ENCODE peak calls at places on chromosomes 12 and 14, in eight cellular contexts. One of them, this sample, is unnamed. For H3K9me3, the result is how much of the 10 kb centered on the place peaks cover.

GRCh38 chr12:117279606-117280005 is 81.8 kb downstream of the NOS1 start:
- DNase-seq in suprapubic skin: no peak
- DNase-seq in heart left ventricle: no peak
- DNase-seq in left ventricle myocardium inferior: no peak
- DNase-seq in tibial nerve: no peak
- DNase-seq in pancreas: no peak
- DNase-seq in uterus: no peak
- DNase-seq in endodermal cell: peak
- DNase-seq in this sample: no peak

GRCh38 chr12:42589465-42590323 is at the start of gene PRICKLE1:
- DNase-seq in tibial nerve: no peak
- DNase-seq in suprapubic skin: peak
- DNase-seq in pancreas: peak
- DNase-seq in left ventricle myocardium inferior: peak
- DNase-seq in uterus: peak
- DNase-seq in endodermal cell: peak
- DNase-seq in heart left ventricle: peak
- DNase-seq in this sample: no peak

GRCh38 chr14:93317836-93318807 is 14.7 kb downstream of the BTBD7 start:
- DNase-seq in tibial nerve: no peak
- DNase-seq in uterus: no peak
- DNase-seq in left ventricle myocardium inferior: no peak
- DNase-seq in endodermal cell: no peak
- DNase-seq in pancreas: no peak
- DNase-seq in suprapubic skin: no peak
- DNase-seq in heart left ventricle: no peak
- DNase-seq in this sample: no peak

GRCh38 chr12:27542628-27543027 is 18.6 kb downstream of the PPFIBP1 start:
- DNase-seq in suprapubic skin: no peak
- DNase-seq in left ventricle myocardium inferior: no peak
- DNase-seq in heart left ventricle: no peak
- DNase-seq in uterus: no peak
- DNase-seq in pancreas: no peak
- DNase-seq in tibial nerve: no peak
- DNase-seq in endodermal cell: no peak
- DNase-seq in this sample: no peak

GRCh38 chr12:31482816-31483215 is 108.1 kb downstream of the DENND5B start:
- DNase-seq in left ventricle myocardium inferior: no peak
- DNase-seq in uterus: no peak
- DNase-seq in endodermal cell: no peak
- DNase-seq in heart left ventricle: no peak
- DNase-seq in tibial nerve: no peak
- DNase-seq in suprapubic skin: no peak
- DNase-seq in pancreas: no peak
- DNase-seq in this sample: no peak

GRCh38 chr12:24561411-24561871 is 387.5 kb downstream of the BCAT1 start:
- DNase-seq in endodermal cell: no peak
- DNase-seq in suprapubic skin: no peak
- DNase-seq in uterus: no peak
- DNase-seq in left ventricle myocardium inferior: no peak
- DNase-seq in tibial nerve: no peak
- DNase-seq in pancreas: no peak
- DNase-seq in heart left ventricle: no peak
- DNase-seq in this sample: no peak

GRCh38 chr12:103596981-103597380 is 9.9 kb downstream of the STAB2 start:
- DNase-seq in heart left ventricle: no peak
- DNase-seq in left ventricle myocardium inferior: no peak
- DNase-seq in pancreas: no peak
- DNase-seq in endodermal cell: no peak
- DNase-seq in tibial nerve: no peak
- DNase-seq in suprapubic skin: no peak
- DNase-seq in uterus: no peak
- DNase-seq in this sample: no peak

GRCh38 chr14:77128414-77128891 is 13.1 kb downstream of the ZDHHC22 start:
- DNase-seq in uterus: no peak
- DNase-seq in pancreas: peak
- DNase-seq in endodermal cell: peak
- DNase-seq in suprapubic skin: no peak
- DNase-seq in left ventricle myocardium inferior: no peak
- DNase-seq in tibial nerve: no peak
- DNase-seq in heart left ventricle: no peak
- DNase-seq in this sample: no peak

GRCh38 chr14:22508662-22509035 is 80.4 kb downstream of the DAD1 start:
- DNase-seq in left ventricle myocardium inferior: no peak
- DNase-seq in uterus: no peak
- DNase-seq in tibial nerve: no peak
- DNase-seq in endodermal cell: no peak
- DNase-seq in pancreas: no peak
- DNase-seq in heart left ventricle: no peak
- DNase-seq in suprapubic skin: no peak
- DNase-seq in this sample: no peak

GRCh38 chr14:24508155-24508554 is at the start of gene CMA1:
- DNase-seq in heart left ventricle: no peak
- DNase-seq in uterus: no peak
- DNase-seq in suprapubic skin: no peak
- DNase-seq in tibial nerve: no peak
- DNase-seq in endodermal cell: no peak
- DNase-seq in left ventricle myocardium inferior: no peak
- DNase-seq in pancreas: no peak
- DNase-seq in this sample: no peak

GRCh38 chr12:48092606-48093005 is 13.3 kb downstream of the SENP1 start:
- DNase-seq in endodermal cell: no peak
- DNase-seq in left ventricle myocardium inferior: no peak
- DNase-seq in pancreas: no peak
- DNase-seq in uterus: no peak
- DNase-seq in heart left ventricle: no peak
- DNase-seq in suprapubic skin: no peak
- DNase-seq in tibial nerve: no peak
- DNase-seq in this sample: no peak

GRCh38 chr14:70886421-70887206 is 20.6 kb upstream of the PCNX1 start:
- DNase-seq in endodermal cell: no peak
- DNase-seq in uterus: no peak
- DNase-seq in tibial nerve: no peak
- DNase-seq in heart left ventricle: no peak
- DNase-seq in suprapubic skin: no peak
- DNase-seq in left ventricle myocardium inferior: no peak
- DNase-seq in pancreas: no peak
- DNase-seq in this sample: no peak

GRCh38 chr12:70982991-70983390 is 62.5 kb upstream of the PTPRR start:
- DNase-seq in pancreas: no peak
- DNase-seq in suprapubic skin: no peak
- DNase-seq in left ventricle myocardium inferior: no peak
- DNase-seq in uterus: no peak
- DNase-seq in tibial nerve: no peak
- DNase-seq in endodermal cell: no peak
- DNase-seq in heart left ventricle: no peak
- DNase-seq in this sample: no peak

GRCh38 chr12:27615331-27615891 is 80.8 kb upstream of the REP15 start:
- DNase-seq in suprapubic skin: no peak
- DNase-seq in pancreas: no peak
- DNase-seq in left ventricle myocardium inferior: no peak
- DNase-seq in heart left ventricle: no peak
- DNase-seq in endodermal cell: no peak
- DNase-seq in uterus: no peak
- DNase-seq in tibial nerve: no peak
- DNase-seq in this sample: no peak

GRCh38 chr12:2919249-2919648 is 28.6 kb downstream of the TULP3 start:
- DNase-seq in heart left ventricle: no peak
- DNase-seq in uterus: no peak
- DNase-seq in tibial nerve: no peak
- DNase-seq in pancreas: no peak
- DNase-seq in endodermal cell: no peak
- DNase-seq in suprapubic skin: no peak
- DNase-seq in left ventricle myocardium inferior: no peak
- DNase-seq in this sample: no peak

GRCh38 chr12:53949631-53950440 is 4.9 kb upstream of the HOXC12 start:
- DNase-seq in pancreas: no peak
- DNase-seq in left ventricle myocardium inferior: no peak
- DNase-seq in suprapubic skin: no peak
- DNase-seq in tibial nerve: no peak
- DNase-seq in heart left ventricle: no peak
- DNase-seq in uterus: no peak
- DNase-seq in endodermal cell: peak
- DNase-seq in this sample: no peak

DNA sequence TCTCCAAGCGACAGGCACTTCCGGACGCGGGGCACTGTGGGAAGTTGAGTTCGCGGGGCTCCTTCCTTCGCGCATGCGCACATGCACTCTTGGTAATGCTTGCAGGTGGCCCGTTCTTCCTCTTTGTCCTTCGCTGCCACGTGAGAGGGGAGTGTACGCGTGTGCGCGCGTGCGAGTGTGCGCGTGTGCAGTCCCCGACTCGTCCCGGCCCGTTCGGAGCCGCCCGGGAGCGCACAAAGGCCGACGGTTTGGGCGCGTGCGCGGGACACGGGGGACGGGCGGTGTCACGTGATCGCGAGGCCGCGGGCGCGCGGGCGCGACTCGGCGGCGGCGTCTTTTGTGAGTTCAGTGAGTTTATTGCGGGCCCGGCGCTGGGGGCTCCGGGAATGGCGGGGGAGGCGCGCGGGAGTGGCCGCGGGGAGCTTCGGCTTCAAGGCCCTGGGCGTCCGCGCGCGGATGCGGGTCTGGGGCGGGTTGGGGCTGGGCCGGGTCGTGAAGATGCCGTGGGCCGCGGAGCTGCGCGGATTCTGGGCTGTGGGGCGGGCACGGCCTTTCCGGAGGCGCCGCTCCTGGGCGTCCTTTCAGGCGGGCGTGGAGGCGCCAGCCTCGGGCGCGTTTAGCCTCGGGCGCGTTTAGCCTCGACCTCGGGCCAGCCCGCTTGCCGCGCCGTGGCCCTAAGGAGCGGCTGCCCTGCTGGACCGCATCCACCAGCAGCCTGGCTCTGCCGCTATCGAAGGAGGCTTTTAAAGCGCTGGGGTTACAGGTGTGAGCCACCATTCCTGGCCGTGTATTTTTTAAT is at the start of gene ZNF84:
- DNase-seq in pancreas: peak
- DNase-seq in suprapubic skin: peak
- DNase-seq in uterus: peak
- DNase-seq in endodermal cell: peak
- DNase-seq in heart left ventricle: peak
- DNase-seq in left ventricle myocardium inferior: peak
- DNase-seq in tibial nerve: peak
- DNase-seq in this sample: peak
- H3K9me3 ChIP-seq in pancreas: under half
- H3K9me3 ChIP-seq in suprapubic skin: under half
- H3K9me3 ChIP-seq in uterus: under half
- H3K9me3 ChIP-seq in endodermal cell: half or more
- H3K9me3 ChIP-seq in heart left ventricle: half or more
- H3K9me3 ChIP-seq in left ventricle myocardium inferior: half or more
- H3K9me3 ChIP-seq in tibial nerve: half or more
- H3K9me3 ChIP-seq in this sample: under half

GRCh38 chr14:25788252-25788651 is 738.3 kb upstream of the STXBP6 start:
- DNase-seq in suprapubic skin: no peak
- DNase-seq in heart left ventricle: no peak
- DNase-seq in tibial nerve: no peak
- DNase-seq in uterus: no peak
- DNase-seq in left ventricle myocardium inferior: no peak
- DNase-seq in pancreas: no peak
- DNase-seq in endodermal cell: no peak
- DNase-seq in this sample: no peak
- H3K9me3 ChIP-seq in suprapubic skin: under half
- H3K9me3 ChIP-seq in heart left ventricle: under half
- H3K9me3 ChIP-seq in tibial nerve: under half
- H3K9me3 ChIP-seq in uterus: under half
- H3K9me3 ChIP-seq in left ventricle myocardium inferior: under half
- H3K9me3 ChIP-seq in pancreas: under half
- H3K9me3 ChIP-seq in endodermal cell: under half
- H3K9me3 ChIP-seq in this sample: under half

GRCh38 chr14:19917955-19918518 is 2.4 kb upstream of the OR4K5 start:
- DNase-seq in suprapubic skin: no peak
- DNase-seq in endodermal cell: no peak
- DNase-seq in tibial nerve: no peak
- DNase-seq in pancreas: no peak
- DNase-seq in uterus: no peak
- DNase-seq in heart left ventricle: no peak
- DNase-seq in left ventricle myocardium inferior: no peak
- DNase-seq in this sample: no peak
- H3K9me3 ChIP-seq in suprapubic skin: under half
- H3K9me3 ChIP-seq in endodermal cell: half or more
- H3K9me3 ChIP-seq in tibial nerve: under half
- H3K9me3 ChIP-seq in pancreas: under half
- H3K9me3 ChIP-seq in uterus: under half
- H3K9me3 ChIP-seq in heart left ventricle: under half
- H3K9me3 ChIP-seq in left ventricle myocardium inferior: under half
- H3K9me3 ChIP-seq in this sample: under half

GRCh38 chr14:99177876-99178630 is 93.9 kb downstream of the BCL11B start:
- DNase-seq in tibial nerve: no peak
- DNase-seq in pancreas: no peak
- DNase-seq in uterus: no peak
- DNase-seq in left ventricle myocardium inferior: no peak
- DNase-seq in suprapubic skin: peak
- DNase-seq in endodermal cell: peak
- DNase-seq in heart left ventricle: no peak
- DNase-seq in this sample: no peak
- H3K9me3 ChIP-seq in tibial nerve: under half
- H3K9me3 ChIP-seq in pancreas: under half
- H3K9me3 ChIP-seq in uterus: under half
- H3K9me3 ChIP-seq in left ventricle myocardium inferior: under half
- H3K9me3 ChIP-seq in suprapubic skin: under half
- H3K9me3 ChIP-seq in endodermal cell: under half
- H3K9me3 ChIP-seq in heart left ventricle: under half
- H3K9me3 ChIP-seq in this sample: under half